ENCODE peak calls at places on chromosome 10, in four cellular contexts. C is mammary epithelial cell, J is omental fat pad, W is heart left ventricle. K is an unnamed sample.

GRCh38 chr10:60820093-60820769 is 42.0 kb downstream of the CDK1 start:
- DNase-seq in C (no peak), J (no peak), W (no peak), K (peak; percentile 36)

GRCh38 chr10:75466886-75467285 is 35.5 kb downstream of the LRMDA start:
- DNase-seq in C (peak; percentile 49), J (peak; percentile 67), W (no peak), K (no peak)

GRCh38 chr10:86946215-86947170 is 10.9 kb downstream of the MMRN2 start:
- DNase-seq in C (no peak), J (no peak), W (peak; percentile 73), K (no peak)

GRCh38 chr10:129761573-129761972 is 202.5 kb downstream of the EBF3 start:
- DNase-seq in C (no peak), J (no peak), W (peak; percentile 21), K (no peak)

GRCh38 chr10:71623098-71623985 is 96.2 kb downstream of the C10orf105 start:
- DNase-seq in C (no peak), J (no peak), W (no peak), K (no peak)

GRCh38 chr10:5343979-5344378 is 20.8 kb upstream of the UCN3 start:
- DNase-seq in C (no peak), J (no peak), W (no peak), K (no peak)

GRCh38 chr10:102405108-102405561 is 9.6 kb downstream of the NFKB2 start:
- DNase-seq in C (no peak), J (no peak), W (no peak), K (no peak)

GRCh38 chr10:36880898-36881297 is 244.5 kb upstream of the ANKRD30A start:
- DNase-seq in C (peak; percentile 15), J (no peak), W (no peak), K (peak; percentile 22)

GRCh38 chr10:24866615-24867583 is 85.5 kb downstream of the PRTFDC1 start:
- DNase-seq in C (peak; percentile 64), J (no peak), W (peak; percentile 71), K (no peak)

GRCh38 chr10:3942930-3943489 is 158.0 kb upstream of the KLF6 start:
- DNase-seq in C (no peak), J (no peak), W (no peak), K (no peak)
- TF ChIP-seq CTCF in C (no peak), J (no peak), W (no peak), K (no peak)

DNA sequence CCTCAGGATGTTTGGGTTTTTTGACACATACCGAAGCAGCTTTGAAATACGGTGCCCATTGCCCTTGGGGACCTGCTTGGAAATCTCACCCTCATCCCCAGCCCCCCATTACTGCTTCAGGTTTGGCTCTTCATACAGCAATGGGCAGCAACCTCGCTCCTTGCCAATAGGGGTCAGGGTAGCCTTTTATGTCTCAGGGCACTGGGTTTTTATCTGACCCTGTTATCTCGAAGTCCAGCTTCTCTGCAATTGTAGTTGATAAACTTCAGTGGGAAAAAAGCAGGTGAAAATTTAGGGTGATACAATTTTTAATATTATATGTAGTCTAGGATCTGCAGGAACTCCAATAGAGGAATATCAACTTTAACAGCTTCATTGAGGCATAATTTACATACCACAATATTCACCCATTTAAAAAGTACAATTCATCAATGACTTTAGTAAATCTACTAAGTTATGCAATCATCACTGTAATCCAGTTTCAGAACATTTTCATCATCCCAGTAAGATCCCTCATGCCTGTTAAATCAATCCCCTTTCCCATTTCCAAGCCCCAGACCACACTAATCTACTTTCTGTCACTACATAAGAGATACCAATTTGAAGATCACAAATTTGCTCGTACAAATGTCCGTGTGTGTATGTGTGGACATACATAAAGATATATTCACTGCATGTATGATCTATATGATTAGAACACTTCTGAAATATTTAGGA is 386.2 kb downstream of the KCNMA1 start:
- DNase-seq in C (peak; percentile 29), J (no peak), W (no peak), K (peak; percentile 29)
- TF ChIP-seq CTCF in C (peak; percentile 67), J (no peak), W (peak; percentile 25), K (peak; percentile 43)

GRCh38 chr10:117462424-117462792 is 80.1 kb upstream of the EMX2 start:
- DNase-seq in C (no peak), J (no peak), W (no peak), K (no peak)
- TF ChIP-seq CTCF in C (peak; percentile 33), J (no peak), W (no peak), K (peak; percentile 1)

GRCh38 chr10:57741751-57742150 is 525.9 kb downstream of the IPMK start:
- DNase-seq in C (no peak), J (no peak), W (no peak), K (no peak)
- TF ChIP-seq CTCF in C (no peak), J (no peak), W (no peak), K (no peak)

K was measured in GM12865.